ENCODE peak calls at places on chromosomes 11 and 22, in eight cellular contexts. A is T-helper 1 cell; F is GM04503; B is thoracic aorta; P is GM12865; Q is heart left ventricle; C is GOT3; J is stimulated activated naive CD8-positive, alpha-beta T cell treated with anti-CD3 and anti-CD28 coated beads, Interleukin-15, Interleukin-2, amounts not matched to agents 100 U/mL and 50 U/mL, for 24 hours. N is an unnamed sample.
A peak's percentile ranks its signal among the peaks of the same experiment; 100 is the strongest.

GRCh38 chr11:91927448-91927847 is 297.2 kb upstream of the FAT3 start:
- DNase-seq in A (no peak), F (no peak), B (no peak), P (no peak), Q (no peak), C (no peak), J (no peak), N (no peak)

GRCh38 chr22:38707346-38707745 is 1.6 kb downstream of the GTPBP1 start:
- DNase-seq in A (peak; percentile 24), F (no peak), B (no peak), P (peak; percentile 33), Q (no peak), C (no peak), J (no peak), N (no peak)

GRCh38 chr11:102288745-102289083 is 28.6 kb upstream of the BIRC3 start:
- DNase-seq in A (no peak), F (no peak), B (no peak), P (no peak), Q (no peak), C (no peak), J (no peak), N (no peak)

GRCh38 chr11:126345759-126346585 is 9.5 kb upstream of the ST3GAL4 start:
- DNase-seq in A (peak; percentile 21), F (no peak), B (no peak), P (no peak), Q (peak; percentile 68), C (no peak), J (no peak), N (no peak)

GRCh38 chr11:45852712-45853101 is 5.4 kb downstream of the CRY2 start:
- DNase-seq in A (no peak), F (no peak), B (no peak), P (peak; percentile 58), Q (no peak), C (no peak), J (no peak), N (no peak)

GRCh38 chr22:32699686-32700085 is 101.8 kb upstream of the TIMP3 start:
- DNase-seq in A (no peak), F (no peak), B (no peak), P (no peak), Q (no peak), C (no peak), J (no peak), N (no peak)

GRCh38 chr11:61163714-61164609 is 2.7 kb upstream of the VPS37C start:
- DNase-seq in A (no peak), F (no peak), B (no peak), P (peak; percentile 21), Q (no peak), C (no peak), J (peak; percentile 37), N (no peak)

GRCh38 chr22:20298110-20298802 is 21.6 kb downstream of the DGCR6L start:
- DNase-seq in A (no peak), F (no peak), B (no peak), P (no peak), Q (no peak), C (no peak), J (no peak), N (no peak)

GRCh38 chr11:33480636-33481035 is 220.0 kb downstream of the C11orf91 start:
- DNase-seq in A (no peak), F (no peak), B (no peak), P (no peak), Q (no peak), C (no peak), J (no peak), N (no peak)

GRCh38 chr11:3127706-3128355 is 37.3 kb downstream of the OSBPL5 start:
- DNase-seq in A (no peak), F (no peak), B (no peak), P (no peak), Q (peak; percentile 39), C (no peak), J (no peak), N (no peak)

GRCh38 chr11:96447711-96448110 is 57.9 kb downstream of the JRKL start:
- DNase-seq in A (no peak), F (no peak), B (no peak), P (no peak), Q (no peak), C (no peak), J (no peak), N (no peak)

GRCh38 chr11:120511116-120511803 is at the start of gene GRIK4:
- DNase-seq in A (peak; percentile 61), F (no peak), B (peak; percentile 18), P (peak; percentile 85), Q (peak; percentile 91), C (no peak), J (peak; percentile 87), N (peak; percentile 65)

GRCh38 chr22:32801436-32802290 is at the start of gene TIMP3:
- DNase-seq in A (no peak), F (no peak), B (peak; percentile 47), P (no peak), Q (peak; percentile 94), C (peak; percentile 78), J (peak; percentile 22), N (no peak)

GRCh38 chr11:134785660-134786284 is 373.7 kb upstream of the B3GAT1 start:
- DNase-seq in A (no peak), F (no peak), B (no peak), P (no peak), Q (no peak), C (no peak), J (no peak), N (no peak)

GRCh38 chr11:31826530-31827438 is 15.7 kb upstream of the PAX6 start:
- DNase-seq in A (no peak), F (no peak), B (no peak), P (no peak), Q (no peak), C (no peak), J (no peak), N (no peak)

GRCh38 chr11:6468712-6469495 is 4.8 kb downstream of the TRIM3 start:
- DNase-seq in A (no peak), F (no peak), B (peak; percentile 68), P (peak; percentile 76), Q (peak; percentile 91), C (no peak), J (peak; percentile 39), N (no peak)

GRCh38 chr11:115238802-115239201 is 265.4 kb downstream of the CADM1 start:
- DNase-seq in A (no peak), F (no peak), B (no peak), P (no peak), Q (no peak), C (no peak), J (no peak), N (no peak)

GRCh38 chr11:106770489-106771100 is 247.7 kb downstream of the GUCY1A2 start:
- DNase-seq in A (no peak), F (no peak), B (no peak), P (no peak), Q (no peak), C (no peak), J (no peak), N (no peak)

GRCh38 chr11:3058753-3059664 is 1.8 kb upstream of the CARS1 start:
- DNase-seq in A (no peak), F (peak; percentile 69), B (no peak), P (no peak), Q (no peak), C (peak; percentile 3), J (no peak), N (no peak)

GRCh38 chr11:62546937-62547625 is 475 bp upstream of the AHNAK start:
- DNase-seq in A (no peak), F (no peak), B (no peak), P (no peak), Q (no peak), C (no peak), J (peak; percentile 22), N (no peak)

N was measured in NCI-H460.